ENCODE peak calls at places on chromosome 14, in eight cellular contexts. T is LHCN-M2; Q is EL; L is left cardiac atrium; J is T-helper 1 cell; H is stimulated activated CD4-positive, alpha-beta T cell treated with anti-CD3 and anti-CD28 coated beads, Interleukin-15, amount 100 ng/mL, for 1 hour; U is GM13977; N is Ammon's horn. M is an unnamed sample.

GRCh38 chr14:68473794-68474193 is 319.1 kb downstream of the ZFP36L1 start:
- DNase-seq in T (peak), U (no peak), J (no peak), H (no peak), Q (no peak), N (no peak), L (no peak), M (no peak)

GRCh38 chr14:46215801-46216200 is 435.8 kb downstream of the RPL10L start:
- DNase-seq in H (no peak), L (no peak), Q (no peak), J (no peak), N (no peak), U (no peak), T (no peak), M (no peak)

GRCh38 chr14:97299661-97300060 is 502.5 kb downstream of the VRK1 start:
- DNase-seq in T (no peak), U (no peak), H (no peak), Q (no peak), J (peak), L (no peak), N (peak), M (no peak)

GRCh38 chr14:39469094-39469710 is 37.0 kb upstream of the FBXO33 start:
- DNase-seq in T (peak), Q (peak), U (peak), H (no peak), L (no peak), J (no peak), N (peak), M (no peak)

GRCh38 chr14:54669759-54670630 is 103.1 kb downstream of the SAMD4A start:
- DNase-seq in J (no peak), N (no peak), L (no peak), T (peak), U (no peak), Q (peak), H (no peak), M (no peak)

GRCh38 chr14:24695265-24696241 is 61.6 kb upstream of the GZMB start:
- DNase-seq in Q (no peak), T (no peak), J (no peak), L (no peak), U (no peak), H (no peak), N (peak), M (no peak)

GRCh38 chr14:50340945-50341344 is 28.8 kb downstream of the DMAC2L start:
- DNase-seq in J (no peak), U (no peak), H (no peak), T (no peak), Q (no peak), L (no peak), N (no peak), M (no peak)

GRCh38 chr14:99518441-99519346 is 37.5 kb downstream of the CCNK start:
- DNase-seq in Q (peak), T (peak), N (peak), J (peak), U (peak), H (peak), L (peak), M (no peak)

GRCh38 chr14:70086685-70087379 is 101.9 kb downstream of the SLC8A3 start:
- DNase-seq in J (no peak), L (peak), U (peak), H (no peak), T (peak), Q (peak), N (peak), M (no peak)

GRCh38 chr14:55107766-55108554 is 21.1 kb upstream of the LGALS3 start:
- DNase-seq in H (no peak), J (no peak), T (peak), N (peak), Q (peak), L (peak), U (peak), M (no peak)

GRCh38 chr14:68510201-68510600 is 282.7 kb downstream of the ZFP36L1 start:
- DNase-seq in L (peak), N (no peak), Q (peak), H (no peak), T (no peak), U (no peak), J (no peak), M (no peak)